ENCODE peak calls at places on chromosomes 13 and 19, in six cellular contexts. X is prostate gland, M is left lung, E is astrocyte of the spinal cord, F is fibroblast of lung, P is BJ. O is an unnamed sample.
A peak's percentile ranks its signal among the peaks of the same experiment; 100 is the strongest.

GRCh38 chr19:21130097-21130775 is 11.6 kb upstream of the ZNF431 start:
- DNase-seq in E (no peak), P (no peak), X (peak; percentile 14), M (no peak), F (no peak), O (no peak)

GRCh38 chr13:73090812-73091187 is 32.0 kb downstream of the KLF5 start:
- DNase-seq in F (no peak), E (no peak), P (no peak), M (no peak), X (no peak), O (no peak)

GRCh38 chr13:75830842-75831241 is 194.7 kb downstream of the LMO7 start:
- DNase-seq in F (peak; percentile 51), X (no peak), P (peak; percentile 54), M (no peak), E (peak; percentile 79), O (peak; percentile 59)

GRCh38 chr19:21751379-21751778 is 16.0 kb downstream of the ZNF100 start:
- DNase-seq in X (no peak), P (no peak), M (no peak), E (peak; percentile 15), F (peak; percentile 39), O (peak; percentile 5)

GRCh38 chr13:53124568-53125094 is 96.0 kb downstream of the OLFM4 start:
- DNase-seq in E (no peak), M (no peak), F (no peak), P (no peak), X (no peak), O (no peak)

GRCh38 chr19:53980553-53981407 is 10.7 kb upstream of the CACNG6 start:
- DNase-seq in X (no peak), P (no peak), F (peak; percentile 4), E (peak; percentile 24), M (no peak), O (peak; percentile 96)

GRCh38 chr13:79709526-79709925 is 228.6 kb downstream of the NDFIP2 start:
- DNase-seq in F (peak; percentile 30), E (peak; percentile 34), M (no peak), P (peak; percentile 39), X (no peak), O (peak; percentile 48)

GRCh38 chr19:327291-328024 is 17.1 kb downstream of the MIER2 start:
- DNase-seq in F (no peak), M (no peak), E (no peak), X (no peak), P (no peak), O (no peak)

GRCh38 chr19:14347999-14348889 is 33.0 kb upstream of the ADGRE5 start:
- DNase-seq in X (peak; percentile 34), F (peak; percentile 42), E (peak; percentile 38), M (peak; percentile 94), P (no peak), O (peak; percentile 44)

GRCh38 chr13:64459778-64460177 is 2770.4 kb downstream of the PCDH9 start:
- DNase-seq in E (no peak), F (no peak), M (no peak), X (no peak), P (no peak), O (no peak)

GRCh38 chr13:51906581-51906980 is 44.8 kb downstream of the CCDC70 start:
- DNase-seq in E (peak; percentile 4), M (no peak), X (no peak), F (no peak), P (no peak), O (no peak)

GRCh38 chr13:71492346-71492871 is 374.6 kb downstream of the DACH1 start:
- DNase-seq in E (no peak), M (no peak), F (no peak), X (no peak), P (no peak), O (no peak)

GRCh38 chr19:5958074-5958850 is 19.7 kb downstream of the RANBP3 start:
- DNase-seq in X (no peak), F (no peak), P (no peak), E (no peak), M (no peak), O (no peak)

GRCh38 chr13:73914119-73914518 is 220.1 kb downstream of the KLF12 start:
- DNase-seq in F (no peak), X (no peak), P (no peak), M (no peak), E (peak; percentile 13), O (peak; percentile 62)

GRCh38 chr13:27968316-27969072 is 621 bp downstream of the CDX2 start:
- DNase-seq in E (no peak), F (no peak), X (no peak), M (no peak), P (no peak), O (no peak)

GRCh38 chr19:53102701-53103140 is 501 bp downstream of the ZNF160 start:
- DNase-seq in F (peak; percentile 24), P (no peak), E (peak; percentile 32), X (no peak), M (peak; percentile 82), O (peak; percentile 27)

GRCh38 chr19:1855040-1855827 is 7.0 kb upstream of the REXO1 start:
- DNase-seq in F (peak; percentile 91), M (peak; percentile 98), P (peak; percentile 57), X (peak; percentile 75), E (peak; percentile 86), O (peak; percentile 85)

GRCh38 chr13:106597190-106597589 is 29.3 kb upstream of the ARGLU1 start:
- DNase-seq in E (no peak), X (no peak), M (no peak), F (no peak), P (no peak), O (peak; percentile 48)

GRCh38 chr13:106594986-106595385 is 27.0 kb upstream of the ARGLU1 start:
- DNase-seq in F (peak; percentile 48), M (no peak), P (no peak), X (no peak), E (no peak), O (no peak)

GRCh38 chr13:106597759-106598395 is 29.9 kb upstream of the ARGLU1 start:
- DNase-seq in E (no peak), X (no peak), M (no peak), P (no peak), F (no peak), O (no peak)

GRCh38 chr13:106595623-106596022 is 27.7 kb upstream of the ARGLU1 start:
- DNase-seq in X (no peak), E (no peak), M (no peak), P (no peak), F (peak; percentile 19), O (no peak)

DNA sequence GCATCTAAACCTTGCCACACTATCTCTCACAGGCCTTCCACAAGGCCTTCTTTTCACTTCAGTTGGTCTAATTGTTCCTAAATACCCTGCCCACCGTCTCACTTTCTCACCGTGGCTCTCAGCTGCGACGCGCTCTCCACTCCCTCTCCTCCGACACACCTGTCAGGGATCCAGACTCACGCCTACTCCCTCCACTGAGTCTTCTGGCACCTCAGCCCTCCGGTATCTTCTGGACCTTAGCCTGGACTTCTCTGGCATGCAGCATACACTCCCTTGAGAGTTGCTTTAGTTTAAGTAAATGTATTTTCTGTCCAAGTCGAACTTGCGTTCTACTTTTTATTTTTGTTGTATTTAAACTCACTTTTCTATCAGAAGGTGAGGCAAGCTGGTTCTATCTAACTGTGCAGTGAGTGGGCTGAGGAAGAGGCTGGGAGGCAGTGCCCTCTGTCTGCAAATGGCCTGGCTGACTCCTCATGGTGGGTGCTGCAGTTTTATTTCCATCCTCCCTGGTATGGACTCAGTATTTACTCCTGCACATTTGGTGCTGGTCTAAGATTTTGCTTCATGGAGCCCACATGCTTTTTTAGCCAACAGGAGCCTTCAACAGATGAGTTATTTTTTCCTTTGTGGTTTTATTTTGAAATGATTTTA is 28.5 kb upstream of the ARGLU1 start:
- DNase-seq in F (no peak), P (no peak), M (no peak), X (no peak), E (no peak), O (peak; percentile 43)
- H3K4me3 ChIP-seq in F (no peak overlapping the region), P (no peak overlapping the region), M (no peak overlapping the region), X (no peak overlapping the region), E (no peak overlapping the region), O (no peak overlapping the region)

GRCh38 chr19:41968751-41969150 is 9.6 kb upstream of the RABAC1 start:
- DNase-seq in E (no peak), M (no peak), X (no peak), P (no peak), F (no peak), O (no peak)
- TF ChIP-seq CTCF in E (no peak), M (no peak), X (no peak), P (no peak), F (no peak), O (no peak)

DNA sequence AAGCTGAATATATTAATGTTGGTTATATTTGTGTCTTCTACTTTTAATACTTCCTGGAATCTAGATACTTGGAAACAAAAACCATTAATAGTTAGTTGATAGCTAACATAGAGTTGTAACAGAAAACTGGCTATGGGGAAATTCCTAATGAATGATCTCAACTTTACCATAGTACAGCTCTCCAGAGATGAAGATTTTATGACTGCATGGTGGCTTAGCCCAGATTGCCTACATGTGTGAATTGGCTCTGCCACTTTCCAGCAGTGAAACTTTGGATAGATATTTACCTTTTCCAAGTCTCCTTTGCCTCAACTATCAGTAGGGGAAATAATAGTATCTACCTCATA is 161.0 kb downstream of the LACC1 start:
- DNase-seq in X (no peak), M (no peak), F (peak; percentile 69), P (no peak), E (peak; percentile 80), O (peak; percentile 52)
- H3K4me3 ChIP-seq in X (no peak overlapping the region), M (no peak overlapping the region), F (no peak overlapping the region), P (no peak overlapping the region), E (no peak overlapping the region), O (no peak overlapping the region)

GRCh38 chr13:25171517-25172302 is at the start of gene AMER2:
- DNase-seq in F (peak; percentile 12), M (peak; percentile 77), E (peak; percentile 30), X (no peak), P (no peak), O (peak; percentile 4)
- TF ChIP-seq CTCF in F (no peak), M (no peak), E (no peak), X (no peak), P (no peak), O (no peak)

GRCh38 chr13:112711528-112712265 is 21.9 kb downstream of the ATP11A start:
- DNase-seq in E (peak; percentile 90), F (peak; percentile 97), X (no peak), P (peak; percentile 94), M (peak; percentile 80), O (peak; percentile 99)

GRCh38 chr13:112710855-112711527 is 21.2 kb downstream of the ATP11A start:
- DNase-seq in F (no peak), P (no peak), M (peak; percentile 42), X (no peak), E (no peak), O (no peak)

GRCh38 chr13:112713517-112714253 is 23.8 kb downstream of the ATP11A start:
- DNase-seq in X (no peak), M (no peak), P (no peak), E (no peak), F (no peak), O (peak; percentile 19)

GRCh38 chr13:112714366-112714765 is 24.5 kb downstream of the ATP11A start:
- DNase-seq in M (no peak), E (no peak), P (no peak), X (no peak), F (no peak), O (no peak)

GRCh38 chr13:112712451-112712881 is 22.6 kb downstream of the ATP11A start:
- DNase-seq in P (no peak), F (no peak), X (no peak), M (peak; percentile 54), E (no peak), O (no peak)
- H3K4me3 ChIP-seq in P (no peak overlapping the region), F (no peak overlapping the region), X (no peak overlapping the region), M (no peak overlapping the region), E (no peak overlapping the region), O (no peak overlapping the region)

GRCh38 chr19:29305268-29305667 is 92.3 kb upstream of the UQCRFS1 start:
- DNase-seq in F (no peak), X (no peak), P (no peak), E (no peak), M (no peak), O (no peak)
- TF ChIP-seq CTCF in F (no peak), X (no peak), P (no peak), E (no peak), M (no peak), O (no peak)